ENCODE peak calls at places on chromosomes 11 and 22, in nine cellular contexts. C, O, W, A, J, Q, S, I and V are unnamed samples.

GRCh38 chr11:105297463-105297862 is 157.9 kb upstream of the CARD18 start:
- DNase-seq in S (no peak), I (no peak), A (no peak), J (peak), W (peak), C (no peak), Q (no peak), O (no peak), V (no peak)

GRCh38 chr11:13098067-13098466 is 89.0 kb downstream of the RASSF10 start:
- DNase-seq in A (no peak), Q (peak), W (no peak), I (no peak), S (no peak), C (no peak), O (no peak), J (no peak), V (no peak)

GRCh38 chr11:65274734-65275682 is 13.2 kb downstream of the POLA2 start:
- DNase-seq in J (peak), C (peak), O (peak), S (peak), A (peak), W (peak), I (peak), Q (peak), V (no peak)

GRCh38 chr11:76700177-76701100 is 29.9 kb upstream of the LRRC32 start:
- DNase-seq in S (no peak), J (peak), A (peak), Q (no peak), O (no peak), C (no peak), I (no peak), W (peak), V (no peak)

GRCh38 chr22:41910599-41911291 is 4.1 kb downstream of the SHISA8 start:
- DNase-seq in C (no peak), W (no peak), A (peak), Q (no peak), S (no peak), J (no peak), I (peak), O (no peak), V (no peak)

GRCh38 chr11:120013325-120014250 is 124.3 kb downstream of the TRIM29 start:
- DNase-seq in W (no peak), I (peak), J (peak), C (peak), Q (peak), S (peak), O (peak), A (no peak), V (no peak)

GRCh38 chr22:43529461-43529860 is 117.6 kb downstream of the MPPED1 start:
- DNase-seq in I (no peak), J (no peak), Q (no peak), O (no peak), A (no peak), W (no peak), S (no peak), C (no peak), V (no peak)

GRCh38 chr11:66002648-66003225 is 434 bp downstream of the BANF1 start:
- DNase-seq in W (no peak), A (peak), O (peak), I (peak), S (no peak), J (peak), Q (peak), C (peak), V (no peak)

GRCh38 chr11:48063424-48063978 is 83.1 kb downstream of the PTPRJ start:
- DNase-seq in C (peak), O (no peak), S (no peak), Q (peak), J (peak), I (no peak), A (no peak), W (peak), V (no peak)

GRCh38 chr22:20011993-20012740 is 4.5 kb downstream of the ARVCF start:
- DNase-seq in O (no peak), W (no peak), I (no peak), J (no peak), S (no peak), Q (no peak), C (no peak), A (peak), V (no peak)

GRCh38 chr22:25141994-25142620 is 57.6 kb upstream of the CRYBB3 start:
- DNase-seq in Q (no peak), S (no peak), C (no peak), A (no peak), O (no peak), J (no peak), I (no peak), W (no peak), V (no peak)

GRCh38 chr11:90323289-90323688 is 100.4 kb upstream of the CHORDC1 start:
- DNase-seq in O (no peak), S (no peak), Q (no peak), A (no peak), C (no peak), J (no peak), I (no peak), W (no peak), V (no peak)

GRCh38 chr11:119996556-119996955 is 141.4 kb downstream of the TRIM29 start:
- DNase-seq in W (no peak), I (no peak), C (no peak), S (no peak), J (no peak), Q (no peak), A (no peak), O (no peak), V (no peak)

GRCh38 chr11:109236188-109236587 is 185.8 kb upstream of the C11orf87 start:
- DNase-seq in I (no peak), O (no peak), A (no peak), Q (no peak), W (no peak), C (no peak), S (no peak), J (no peak), V (no peak)

GRCh38 chr11:113960702-113961330 is 14.1 kb upstream of the HTR3A start:
- DNase-seq in Q (no peak), J (no peak), C (no peak), S (no peak), I (no peak), W (no peak), O (no peak), A (no peak), V (no peak)

GRCh38 chr11:111357150-111358037 is 21.7 kb downstream of the POU2AF1 start:
- DNase-seq in Q (no peak), A (no peak), J (no peak), S (no peak), I (no peak), O (no peak), W (no peak), C (no peak), V (no peak)

GRCh38 chr11:25520459-25520858 is 811.5 kb upstream of the ANO3 start:
- DNase-seq in I (no peak), J (no peak), S (no peak), Q (no peak), C (no peak), A (no peak), W (no peak), O (no peak), V (no peak)

GRCh38 chr22:48536691-48537591 is 1290.7 kb downstream of the BRD1 start:
- DNase-seq in A (peak), I (no peak), W (no peak), S (no peak), C (no peak), O (no peak), J (no peak), Q (peak), V (no peak)

GRCh38 chr22:35421121-35421520 is 21.2 kb downstream of the MCM5 start:
- DNase-seq in S (peak), W (no peak), A (no peak), C (no peak), I (no peak), Q (no peak), J (no peak), O (no peak), V (no peak)

GRCh38 chr11:19953909-19954308 is 206.4 kb downstream of the DBX1 start:
- DNase-seq in J (peak), I (peak), W (no peak), A (no peak), S (no peak), O (no peak), Q (peak), C (no peak), V (no peak)

GRCh38 chr22:24420072-24420976 is 7.1 kb upstream of the ADORA2A start:
- DNase-seq in J (no peak), W (no peak), C (no peak), O (no peak), A (peak), Q (no peak), S (no peak), I (peak), V (no peak)

GRCh38 chr22:30457964-30458363 is 13.9 kb downstream of the SEC14L3 start:
- DNase-seq in S (no peak), A (no peak), O (no peak), Q (no peak), I (no peak), W (no peak), C (no peak), J (no peak), V (no peak)

GRCh38 chr11:32290783-32291182 is 144.6 kb downstream of the WT1 start:
- DNase-seq in Q (no peak), I (no peak), C (no peak), S (no peak), A (no peak), O (no peak), J (no peak), W (no peak), V (no peak)

GRCh38 chr22:30340911-30341685 is 14.4 kb upstream of the TBC1D10A start:
- DNase-seq in C (no peak), W (no peak), I (no peak), S (no peak), Q (no peak), J (no peak), A (peak), O (no peak), V (no peak)

GRCh38 chr22:29167032-29167911 is 38.4 kb upstream of the EMID1 start:
- DNase-seq in W (no peak), I (no peak), J (no peak), O (no peak), C (peak), S (no peak), A (no peak), Q (no peak), V (no peak)

GRCh38 chr22:23166038-23166831 is 14.1 kb upstream of the BCR start:
- DNase-seq in Q (no peak), S (no peak), A (no peak), I (no peak), J (no peak), O (no peak), C (no peak), W (no peak), V (no peak)

GRCh38 chr11:126284829-126285228 is 1.9 kb downstream of the TIRAP start:
- DNase-seq in W (peak), I (no peak), S (no peak), Q (peak), A (no peak), C (peak), J (peak), O (peak), V (peak)

GRCh38 chr11:66868726-66869291 is 11.9 kb downstream of the LRFN4 start:
- DNase-seq in Q (peak), C (peak), W (no peak), A (no peak), O (peak), I (peak), J (no peak), S (peak), V (no peak)

GRCh38 chr22:46269564-46269963 is 1.8 kb downstream of the TTC38 start:
- DNase-seq in I (no peak), Q (no peak), C (no peak), W (no peak), S (no peak), A (peak), J (no peak), O (no peak), V (no peak)

GRCh38 chr22:38882480-38882879 is 10.5 kb upstream of the CBX6 start:
- DNase-seq in W (no peak), C (no peak), I (no peak), A (peak), O (no peak), J (no peak), Q (no peak), S (no peak), V (no peak)

GRCh38 chr22:38881997-38882396 is 10.0 kb upstream of the CBX6 start:
- DNase-seq in O (no peak), J (no peak), A (no peak), S (no peak), Q (no peak), C (no peak), I (no peak), W (no peak), V (no peak)

GRCh38 chr22:38882972-38883622 is 11.1 kb upstream of the CBX6 start:
- DNase-seq in O (no peak), W (no peak), C (no peak), J (no peak), A (no peak), S (no peak), Q (no peak), I (no peak), V (no peak)

GRCh38 chr22:38879961-38880360 is 7.9 kb upstream of the CBX6 start:
- DNase-seq in A (no peak), Q (no peak), J (no peak), W (no peak), S (no peak), O (no peak), C (no peak), I (no peak), V (no peak)

DNA sequence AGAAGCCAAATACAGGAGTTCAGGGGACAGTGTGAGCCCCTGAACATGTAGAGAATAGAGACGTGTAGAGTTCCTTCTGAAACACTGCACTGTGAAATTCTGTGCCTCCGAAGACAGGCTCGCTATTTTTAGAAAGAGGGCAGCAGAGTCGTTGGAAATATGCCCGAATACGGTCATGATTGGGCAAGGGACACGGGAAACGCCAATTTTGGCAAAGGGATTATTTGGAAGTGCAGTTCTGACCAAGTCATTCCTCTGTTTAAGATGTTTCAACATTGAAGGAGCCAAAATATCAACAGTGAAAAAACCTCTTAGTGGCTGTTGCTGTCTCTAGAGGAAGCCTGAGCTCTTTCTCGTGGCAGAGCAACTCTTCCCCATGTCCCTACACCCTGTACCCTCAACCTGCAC is 9.5 kb upstream of the CBX6 start:
- DNase-seq in W (peak), A (peak), O (peak), J (peak), I (no peak), C (no peak), Q (no peak), S (no peak), V (no peak)
- TF ChIP-seq CTCF in W (peak), A (no peak), O (no peak), J (no peak), I (no peak), C (no peak), Q (no peak), S (no peak), V (no peak)

DNA sequence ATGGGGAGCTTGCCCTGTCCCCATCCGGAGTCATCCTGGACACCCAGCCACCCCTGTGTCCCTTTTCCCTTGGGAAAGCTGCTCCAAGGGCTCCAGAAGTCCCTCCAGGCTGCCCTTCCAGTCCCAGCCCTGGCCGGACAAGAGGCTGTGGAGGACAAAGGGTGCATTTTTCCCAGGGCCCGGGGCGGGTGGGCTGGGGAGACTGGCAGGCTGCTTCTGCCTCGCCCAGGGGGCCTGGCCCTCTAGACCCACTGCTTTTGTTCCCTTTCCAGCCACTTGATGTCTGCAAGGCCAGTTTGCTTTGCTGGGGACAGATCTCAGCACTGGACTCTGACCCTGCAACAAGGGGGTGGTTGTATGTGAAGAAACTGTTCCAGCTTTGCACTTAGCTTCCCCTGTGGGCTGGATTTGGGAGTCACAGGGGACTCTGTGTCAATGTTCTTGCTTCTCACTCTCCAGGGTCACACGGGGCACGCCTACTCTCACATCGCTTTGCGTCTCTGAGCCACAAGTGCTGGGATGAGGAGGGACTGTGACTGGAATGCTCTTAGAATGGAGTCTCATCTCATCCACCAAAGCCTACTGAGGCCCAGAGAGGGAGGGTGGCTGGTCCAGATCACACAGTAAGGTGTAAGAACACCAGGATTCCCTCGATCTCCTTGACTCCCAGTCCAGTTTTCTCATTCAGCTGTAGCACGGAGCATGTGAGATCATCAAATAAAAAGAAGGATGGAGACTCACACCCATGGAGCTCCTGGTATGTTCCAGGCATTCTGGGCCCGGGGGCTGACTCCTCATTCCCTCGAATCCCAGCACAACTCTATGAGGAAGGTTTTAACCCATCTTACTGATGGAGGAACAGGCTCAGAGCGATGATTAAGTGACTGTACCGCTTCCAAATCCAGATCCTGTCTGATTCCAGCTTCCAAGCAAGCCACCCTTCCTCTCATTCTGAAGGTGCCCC is 59.9 kb downstream of the FBXO7 start:
- DNase-seq in W (peak), O (peak), J (no peak), C (no peak), Q (peak), S (no peak), I (no peak), A (peak), V (no peak)
- TF ChIP-seq CTCF in W (no peak), O (no peak), J (no peak), C (no peak), Q (no peak), S (no peak), I (no peak), A (no peak), V (no peak)

DNA sequence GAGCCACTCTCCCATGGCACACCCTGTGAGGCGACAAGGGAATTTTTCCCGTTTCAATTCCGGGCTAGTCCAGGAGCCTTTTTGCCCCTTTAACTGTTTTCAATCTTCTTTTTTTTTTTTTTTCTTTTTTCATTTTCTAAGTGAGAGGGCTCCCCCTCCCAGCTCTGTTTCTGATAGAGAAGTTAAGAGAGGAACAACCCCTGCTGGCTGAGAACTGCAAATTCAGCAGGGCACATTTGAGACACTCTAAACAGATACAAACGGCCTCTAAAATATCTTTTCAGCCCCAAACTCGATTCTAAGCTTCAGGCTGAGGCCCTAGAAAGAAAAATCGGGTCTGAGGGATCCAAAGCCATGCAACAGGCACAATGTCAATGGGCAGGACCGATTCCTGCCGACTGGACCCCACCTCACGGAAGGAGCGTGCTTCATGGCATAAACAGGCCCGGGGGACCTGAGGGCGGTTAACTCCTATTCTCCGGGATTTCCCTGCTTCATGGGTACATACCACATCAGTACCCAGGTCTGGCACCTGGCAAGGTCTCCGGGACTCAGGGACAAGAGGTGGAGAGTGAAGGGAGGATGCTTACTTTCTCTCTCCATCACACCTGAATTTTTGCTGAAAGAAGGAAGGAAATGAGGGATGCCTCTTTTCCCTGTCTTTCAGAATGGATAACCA is 627.5 kb downstream of the BUD13 start:
- DNase-seq in O (no peak), S (no peak), I (no peak), W (no peak), J (no peak), A (no peak), C (no peak), Q (no peak), V (no peak)
- TF ChIP-seq CTCF in O (no peak), S (peak), I (no peak), W (no peak), J (no peak), A (no peak), C (no peak), Q (no peak), V (no peak)

GRCh38 chr22:44913198-44913983 is 96.4 kb downstream of the PHF21B start:
- DNase-seq in C (no peak), Q (no peak), O (no peak), I (no peak), S (no peak), A (peak), W (no peak), J (no peak), V (no peak)
- TF ChIP-seq CTCF in C (no peak), Q (peak), O (no peak), I (peak), S (no peak), A (no peak), W (no peak), J (no peak), V (no peak)

GRCh38 chr11:9219115-9219514 is 46.0 kb downstream of the DENND5A start:
- DNase-seq in Q (no peak), W (no peak), A (no peak), J (no peak), O (no peak), I (no peak), C (no peak), S (no peak), V (no peak)
- TF ChIP-seq CTCF in Q (no peak), W (no peak), A (no peak), J (no peak), O (no peak), I (no peak), C (no peak), S (no peak), V (no peak)

GRCh38 chr22:17346578-17346977 is 22.7 kb upstream of the CECR2 start:
- DNase-seq in Q (no peak), W (no peak), I (no peak), A (no peak), J (no peak), C (no peak), S (no peak), O (no peak), V (no peak)

GRCh38 chr22:17347724-17348123 is 21.5 kb upstream of the CECR2 start:
- DNase-seq in J (no peak), I (no peak), S (no peak), O (no peak), C (no peak), W (no peak), Q (no peak), A (no peak), V (no peak)

GRCh38 chr22:17348464-17349103 is 20.7 kb upstream of the CECR2 start:
- DNase-seq in O (no peak), A (no peak), W (no peak), C (no peak), S (no peak), Q (no peak), I (no peak), J (no peak), V (no peak)

GRCh38 chr22:17350292-17350691 is 19.0 kb upstream of the CECR2 start:
- DNase-seq in A (no peak), J (no peak), Q (no peak), I (no peak), S (no peak), W (no peak), C (no peak), O (no peak), V (no peak)

GRCh38 chr22:17349172-17349571 is 20.1 kb upstream of the CECR2 start:
- DNase-seq in A (no peak), S (no peak), J (no peak), Q (no peak), O (no peak), C (no peak), I (no peak), W (no peak), V (no peak)
- TF ChIP-seq CTCF in A (no peak), S (no peak), J (no peak), Q (no peak), O (no peak), C (no peak), I (no peak), W (no peak), V (no peak)